ENCODE peak calls at places on chromosomes 6 and 20, in eight cellular contexts. Q is neuronal stem cell; U is cerebellar nuclear complex; K is NCI-H2029; C is CD4-positive, CD25-positive, alpha-beta regulatory T cell; S is DMS153; Y is EL; J is T1000. R is an unnamed sample.

GRCh38 chr6:160278786-160279310 is 20.2 kb upstream of the SLC22A2 start:
- DNase-seq in Q (no peak), S (no peak), J (no peak), U (no peak), C (no peak), Y (no peak), K (no peak), R (no peak)

GRCh38 chr20:38973546-38974120 is 11.5 kb downstream of the DHX35 start:
- DNase-seq in Q (no peak), C (no peak), Y (peak; percentile 62), J (no peak), S (no peak), K (no peak), U (no peak), R (no peak)

GRCh38 chr6:27375613-27376079 is 12.9 kb upstream of the ZNF391 start:
- DNase-seq in C (no peak), S (no peak), Y (peak; percentile 29), J (no peak), K (no peak), U (no peak), Q (no peak), R (no peak)

GRCh38 chr6:167760979-167761793 is 65.5 kb upstream of the AFDN start:
- DNase-seq in U (no peak), J (no peak), S (no peak), Q (no peak), C (no peak), K (no peak), Y (peak; percentile 1), R (peak; percentile 37)

GRCh38 chr6:147905721-147906120 is 397.2 kb downstream of the SAMD5 start:
- DNase-seq in C (no peak), Q (no peak), J (peak; percentile 5), S (no peak), U (no peak), Y (peak; percentile 55), K (no peak), R (no peak)

GRCh38 chr6:154932562-154933027 is 62.5 kb upstream of the TIAM2 start:
- DNase-seq in Y (peak; percentile 79), U (no peak), K (no peak), Q (no peak), J (peak; percentile 11), C (no peak), S (no peak), R (no peak)

GRCh38 chr6:620166-620565 is 36.7 kb downstream of the HUS1B start:
- DNase-seq in J (no peak), C (no peak), S (no peak), K (no peak), U (no peak), Q (no peak), Y (no peak), R (no peak)

GRCh38 chr6:107843400-107843799 is 19.3 kb upstream of the SCML4 start:
- DNase-seq in J (no peak), C (no peak), S (no peak), Y (no peak), K (no peak), U (no peak), Q (no peak), R (no peak)

GRCh38 chr6:5472583-5472982 is 211.3 kb downstream of the FARS2 start:
- DNase-seq in C (no peak), Q (no peak), J (no peak), K (no peak), Y (no peak), U (no peak), S (no peak), R (no peak)

GRCh38 chr6:145502417-145502816 is 232.9 kb downstream of the EPM2A start:
- DNase-seq in K (peak; percentile 0), C (no peak), J (no peak), Q (no peak), Y (no peak), U (no peak), S (peak; percentile 10), R (no peak)

GRCh38 chr6:14066782-14067406 is 50.7 kb upstream of the CD83 start:
- DNase-seq in U (no peak), Y (peak; percentile 76), S (peak; percentile 48), J (no peak), Q (peak; percentile 56), C (no peak), K (peak; percentile 89), R (no peak)

GRCh38 chr6:56708810-56709597 is 66.3 kb upstream of the DST start:
- DNase-seq in C (no peak), K (no peak), Q (no peak), S (no peak), U (no peak), Y (peak; percentile 80), J (no peak), R (peak; percentile 52)

GRCh38 chr20:50270569-50270968 is 79.9 kb downstream of the CEBPB start:
- DNase-seq in Y (no peak), C (no peak), J (no peak), K (no peak), Q (no peak), S (peak; percentile 41), U (no peak), R (no peak)

GRCh38 chr6:158803733-158804143 is 15.4 kb downstream of the EZR start:
- DNase-seq in C (peak; percentile 49), U (no peak), S (peak; percentile 55), Y (peak; percentile 48), J (no peak), K (peak; percentile 72), Q (no peak), R (no peak)

GRCh38 chr6:122792796-122793195 is 3.7 kb downstream of the SMPDL3A start:
- DNase-seq in K (no peak), C (no peak), J (no peak), U (no peak), S (no peak), Y (no peak), Q (no peak), R (no peak)

GRCh38 chr6:142384455-142385332 is 82.9 kb downstream of the ADGRG6 start:
- DNase-seq in J (no peak), Q (no peak), U (no peak), S (no peak), C (no peak), K (no peak), Y (peak; percentile 85), R (peak; percentile 13)

GRCh38 chr6:157268835-157269234 is 54.5 kb downstream of the TMEM242 start:
- DNase-seq in Q (no peak), K (no peak), C (no peak), J (no peak), S (no peak), U (no peak), Y (no peak), R (no peak)

GRCh38 chr6:54847799-54848597 is 1.4 kb downstream of the FAM83B start:
- DNase-seq in J (peak; percentile 59), Q (no peak), K (no peak), C (no peak), Y (peak; percentile 62), U (no peak), S (no peak), R (no peak)

GRCh38 chr6:32081168-32081624 is 27.9 kb downstream of the TNXB start:
- DNase-seq in U (no peak), Q (no peak), K (no peak), J (peak; percentile 62), Y (peak; percentile 97), C (no peak), S (no peak), R (no peak)

GRCh38 chr6:17081273-17081672 is 20.6 kb upstream of the STMND1 start:
- DNase-seq in K (no peak), J (no peak), U (no peak), S (no peak), Y (no peak), Q (no peak), C (no peak), R (no peak)

GRCh38 chr20:164618-165017 is 7.4 kb downstream of the DEFB127 start:
- DNase-seq in S (no peak), U (no peak), J (no peak), K (no peak), Y (no peak), C (no peak), Q (no peak), R (no peak)

GRCh38 chr6:43865086-43865485 is 95.1 kb downstream of the VEGFA start:
- DNase-seq in S (no peak), Q (no peak), J (no peak), U (no peak), Y (no peak), C (no peak), K (no peak), R (no peak)

GRCh38 chr6:5905431-5906339 is 101.0 kb downstream of the NRN1 start:
- DNase-seq in C (no peak), U (no peak), K (peak; percentile 46), Q (no peak), S (no peak), Y (peak; percentile 87), J (peak; percentile 72), R (peak; percentile 50)

GRCh38 chr6:106145144-106145543 is 59.0 kb downstream of the PRDM1 start:
- DNase-seq in S (no peak), Y (no peak), U (no peak), Q (no peak), J (no peak), C (no peak), K (no peak), R (no peak)

GRCh38 chr20:43653966-43654365 is 12.9 kb upstream of the MYBL2 start:
- DNase-seq in U (no peak), Y (no peak), C (no peak), Q (no peak), S (no peak), K (no peak), J (no peak), R (no peak)

GRCh38 chr20:775679-776135 is 7.4 kb upstream of the SLC52A3 start:
- DNase-seq in C (no peak), U (no peak), Y (no peak), J (no peak), Q (no peak), S (no peak), K (no peak), R (no peak)

GRCh38 chr6:75207211-75207984 is 1.5 kb upstream of the COL12A1 start:
- DNase-seq in Q (peak; percentile 44), C (no peak), J (no peak), Y (no peak), S (no peak), U (no peak), K (no peak), R (no peak)

GRCh38 chr20:10662661-10663458 is 10.9 kb downstream of the JAG1 start:
- DNase-seq in K (no peak), Q (no peak), C (no peak), U (no peak), Y (no peak), S (no peak), J (no peak), R (no peak)

GRCh38 chr6:92050216-92050615 is 1369.1 kb downstream of the EPHA7 start:
- DNase-seq in Q (no peak), K (no peak), J (no peak), C (no peak), S (no peak), Y (no peak), U (no peak), R (no peak)

GRCh38 chr6:41723178-41723935 is 12.1 kb downstream of the TFEB start:
- DNase-seq in Q (no peak), S (peak; percentile 66), J (peak; percentile 72), Y (peak; percentile 93), K (no peak), C (no peak), U (no peak), R (peak; percentile 65)

GRCh38 chr6:161486326-161486725 is 212.5 kb upstream of the AGPAT4 start:
- DNase-seq in Q (no peak), J (peak; percentile 7), U (no peak), S (no peak), K (no peak), C (no peak), Y (peak; percentile 44), R (peak; percentile 64)

GRCh38 chr6:3835055-3835731 is 14.0 kb upstream of the FAM50B start:
- DNase-seq in U (no peak), Q (no peak), S (no peak), J (no peak), K (no peak), C (no peak), Y (no peak), R (no peak)

GRCh38 chr6:35311390-35312075 is 13.9 kb downstream of the DEF6 start:
- DNase-seq in J (no peak), C (peak; percentile 30), S (no peak), K (no peak), U (no peak), Q (no peak), Y (no peak), R (no peak)

GRCh38 chr20:60123652-60124051 is 165.4 kb downstream of the CDH26 start:
- DNase-seq in U (no peak), C (no peak), Y (no peak), S (no peak), K (no peak), Q (no peak), J (no peak), R (no peak)